ENCODE peak calls at places on chromosome 19, in nine cellular contexts. One of them, this sample, is unnamed.
A peak's percentile ranks its signal among the peaks of the same experiment; 100 is the strongest.

GRCh38 chr19:39823693-39824092 is 10.3 kb downstream of the DYRK1B start:
- DNase-seq in cardiac muscle cell: no peak
- DNase-seq in ascending aorta: no peak
- DNase-seq in RWPE1: no peak
- DNase-seq in HCT116: no peak
- DNase-seq in CD8-positive, alpha-beta T cell: no peak
- DNase-seq in GM23338: peak; percentile 28
- DNase-seq in psoas muscle: no peak
- DNase-seq in tibial artery: no peak
- DNase-seq in this sample: no peak

GRCh38 chr19:4844348-4845179 is 13.1 kb upstream of the TICAM1 start:
- DNase-seq in cardiac muscle cell: no peak
- DNase-seq in ascending aorta: no peak
- DNase-seq in RWPE1: no peak
- DNase-seq in HCT116: no peak
- DNase-seq in CD8-positive, alpha-beta T cell: no peak
- DNase-seq in GM23338: no peak
- DNase-seq in psoas muscle: no peak
- DNase-seq in tibial artery: no peak
- DNase-seq in this sample: no peak

GRCh38 chr19:53945441-53945840 is 17.3 kb upstream of the CACNG8 start:
- DNase-seq in cardiac muscle cell: no peak
- DNase-seq in ascending aorta: no peak
- DNase-seq in RWPE1: no peak
- DNase-seq in HCT116: peak; percentile 24
- DNase-seq in CD8-positive, alpha-beta T cell: no peak
- DNase-seq in GM23338: peak; percentile 89
- DNase-seq in psoas muscle: no peak
- DNase-seq in tibial artery: no peak
- DNase-seq in this sample: no peak

GRCh38 chr19:16394111-16394510 is 69.5 kb downstream of the KLF2 start:
- DNase-seq in cardiac muscle cell: no peak
- DNase-seq in ascending aorta: no peak
- DNase-seq in RWPE1: no peak
- DNase-seq in HCT116: no peak
- DNase-seq in CD8-positive, alpha-beta T cell: no peak
- DNase-seq in GM23338: no peak
- DNase-seq in psoas muscle: no peak
- DNase-seq in tibial artery: no peak
- DNase-seq in this sample: no peak

GRCh38 chr19:6489278-6490061 is 7.9 kb upstream of the DENND1C start:
- DNase-seq in cardiac muscle cell: no peak
- DNase-seq in ascending aorta: no peak
- DNase-seq in RWPE1: no peak
- DNase-seq in HCT116: no peak
- DNase-seq in CD8-positive, alpha-beta T cell: no peak
- DNase-seq in GM23338: no peak
- DNase-seq in psoas muscle: no peak
- DNase-seq in tibial artery: no peak
- DNase-seq in this sample: no peak

GRCh38 chr19:12733369-12733896 is 1.1 kb downstream of the TRIR start:
- DNase-seq in cardiac muscle cell: no peak
- DNase-seq in ascending aorta: no peak
- DNase-seq in RWPE1: peak; percentile 68
- DNase-seq in HCT116: no peak
- DNase-seq in CD8-positive, alpha-beta T cell: no peak
- DNase-seq in GM23338: peak; percentile 54
- DNase-seq in psoas muscle: no peak
- DNase-seq in tibial artery: no peak
- DNase-seq in this sample: no peak

GRCh38 chr19:10155834-10156233 is 36.1 kb upstream of the EIF3G start:
- DNase-seq in cardiac muscle cell: no peak
- DNase-seq in ascending aorta: no peak
- DNase-seq in RWPE1: no peak
- DNase-seq in HCT116: no peak
- DNase-seq in CD8-positive, alpha-beta T cell: no peak
- DNase-seq in GM23338: no peak
- DNase-seq in psoas muscle: no peak
- DNase-seq in tibial artery: no peak
- DNase-seq in this sample: no peak

GRCh38 chr19:35395762-35396199 is 24.9 kb downstream of the GPR42 start:
- DNase-seq in cardiac muscle cell: peak; percentile 18
- DNase-seq in ascending aorta: no peak
- DNase-seq in RWPE1: no peak
- DNase-seq in HCT116: no peak
- DNase-seq in CD8-positive, alpha-beta T cell: no peak
- DNase-seq in GM23338: no peak
- DNase-seq in psoas muscle: no peak
- DNase-seq in tibial artery: no peak
- DNase-seq in this sample: no peak

GRCh38 chr19:22607653-22608430 is 26.3 kb upstream of the ZNF492 start:
- DNase-seq in cardiac muscle cell: no peak
- DNase-seq in ascending aorta: no peak
- DNase-seq in RWPE1: no peak
- DNase-seq in HCT116: no peak
- DNase-seq in CD8-positive, alpha-beta T cell: no peak
- DNase-seq in GM23338: no peak
- DNase-seq in psoas muscle: no peak
- DNase-seq in tibial artery: no peak
- DNase-seq in this sample: no peak

GRCh38 chr19:13012390-13012689 is 17.1 kb downstream of the NFIX start:
- DNase-seq in cardiac muscle cell: no peak
- DNase-seq in ascending aorta: no peak
- DNase-seq in RWPE1: no peak
- DNase-seq in HCT116: no peak
- DNase-seq in CD8-positive, alpha-beta T cell: no peak
- DNase-seq in GM23338: no peak
- DNase-seq in psoas muscle: no peak
- DNase-seq in tibial artery: no peak
- DNase-seq in this sample: no peak

GRCh38 chr19:16193466-16193865 is 4.2 kb upstream of the AP1M1 start:
- DNase-seq in cardiac muscle cell: no peak
- DNase-seq in ascending aorta: no peak
- DNase-seq in RWPE1: no peak
- DNase-seq in HCT116: no peak
- DNase-seq in CD8-positive, alpha-beta T cell: no peak
- DNase-seq in GM23338: peak; percentile 73
- DNase-seq in psoas muscle: no peak
- DNase-seq in tibial artery: peak; percentile 33
- DNase-seq in this sample: no peak

GRCh38 chr19:30385666-30386065 is 13.5 kb downstream of the ZNF536 start:
- DNase-seq in cardiac muscle cell: no peak
- DNase-seq in ascending aorta: no peak
- DNase-seq in RWPE1: no peak
- DNase-seq in HCT116: no peak
- DNase-seq in CD8-positive, alpha-beta T cell: no peak
- DNase-seq in GM23338: no peak
- DNase-seq in psoas muscle: no peak
- DNase-seq in tibial artery: no peak
- DNase-seq in this sample: no peak

GRCh38 chr19:39411006-39411831 is 1.2 kb upstream of the PLEKHG2 start:
- DNase-seq in cardiac muscle cell: no peak
- DNase-seq in ascending aorta: no peak
- DNase-seq in RWPE1: no peak
- DNase-seq in HCT116: no peak
- DNase-seq in CD8-positive, alpha-beta T cell: no peak
- DNase-seq in GM23338: no peak
- DNase-seq in psoas muscle: peak; percentile 63
- DNase-seq in tibial artery: peak; percentile 85
- DNase-seq in this sample: no peak

GRCh38 chr19:38559428-38560401 is 58.0 kb downstream of the MAP4K1 start:
- DNase-seq in cardiac muscle cell: no peak
- DNase-seq in ascending aorta: no peak
- DNase-seq in RWPE1: peak; percentile 77
- DNase-seq in HCT116: no peak
- DNase-seq in CD8-positive, alpha-beta T cell: peak; percentile 55
- DNase-seq in GM23338: no peak
- DNase-seq in psoas muscle: no peak
- DNase-seq in tibial artery: no peak
- DNase-seq in this sample: no peak

GRCh38 chr19:35718345-35719041 is 690 bp downstream of the KMT2B start:
- DNase-seq in cardiac muscle cell: peak; percentile 41
- DNase-seq in ascending aorta: no peak
- DNase-seq in RWPE1: no peak
- DNase-seq in HCT116: no peak
- DNase-seq in CD8-positive, alpha-beta T cell: peak; percentile 70
- DNase-seq in GM23338: peak; percentile 37
- DNase-seq in psoas muscle: peak; percentile 40
- DNase-seq in tibial artery: no peak
- DNase-seq in this sample: no peak

GRCh38 chr19:16232568-16232967 is 34.9 kb downstream of the AP1M1 start:
- DNase-seq in cardiac muscle cell: no peak
- DNase-seq in ascending aorta: no peak
- DNase-seq in RWPE1: no peak
- DNase-seq in HCT116: no peak
- DNase-seq in CD8-positive, alpha-beta T cell: no peak
- DNase-seq in GM23338: peak; percentile 23
- DNase-seq in psoas muscle: no peak
- DNase-seq in tibial artery: no peak
- DNase-seq in this sample: no peak

DNA sequence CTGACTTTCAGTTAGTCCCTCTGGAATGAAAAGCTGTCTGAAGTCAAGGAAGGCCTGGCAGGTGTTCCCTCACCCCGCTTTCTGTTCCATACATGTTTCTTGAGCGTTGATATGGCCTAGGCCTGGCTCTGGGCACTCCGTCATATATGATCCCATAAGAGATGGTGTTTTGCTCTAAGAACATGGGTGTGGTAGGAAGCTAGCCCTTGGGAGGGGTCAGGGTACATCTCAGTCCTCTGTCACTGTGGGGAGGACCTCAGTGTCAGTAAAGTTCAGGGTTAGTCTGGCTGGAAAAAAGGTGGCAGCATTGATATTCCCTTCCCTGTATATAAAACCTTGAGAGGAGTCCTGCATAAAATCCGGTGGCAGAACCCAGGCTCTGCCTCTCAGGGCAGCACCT is 73.5 kb upstream of the NPAS1 start:
- DNase-seq in cardiac muscle cell: no peak
- DNase-seq in ascending aorta: no peak
- DNase-seq in RWPE1: no peak
- DNase-seq in HCT116: no peak
- DNase-seq in CD8-positive, alpha-beta T cell: no peak
- DNase-seq in GM23338: no peak
- DNase-seq in psoas muscle: no peak
- DNase-seq in tibial artery: no peak
- DNase-seq in this sample: no peak
- H3K27ac ChIP-seq in cardiac muscle cell: peak overlapping the region; percentile 91
- H3K27ac ChIP-seq in ascending aorta: peak overlapping the region; percentile 87
- H3K27ac ChIP-seq in RWPE1: no peak overlapping the region
- H3K27ac ChIP-seq in HCT116: no peak overlapping the region
- H3K27ac ChIP-seq in CD8-positive, alpha-beta T cell: no peak overlapping the region
- H3K27ac ChIP-seq in GM23338: peak overlapping the region; percentile 63
- H3K27ac ChIP-seq in psoas muscle: peak overlapping the region; percentile 88
- H3K27ac ChIP-seq in tibial artery: peak overlapping the region; percentile 87
- H3K27ac ChIP-seq in this sample: peak overlapping the region; percentile 78

DNA sequence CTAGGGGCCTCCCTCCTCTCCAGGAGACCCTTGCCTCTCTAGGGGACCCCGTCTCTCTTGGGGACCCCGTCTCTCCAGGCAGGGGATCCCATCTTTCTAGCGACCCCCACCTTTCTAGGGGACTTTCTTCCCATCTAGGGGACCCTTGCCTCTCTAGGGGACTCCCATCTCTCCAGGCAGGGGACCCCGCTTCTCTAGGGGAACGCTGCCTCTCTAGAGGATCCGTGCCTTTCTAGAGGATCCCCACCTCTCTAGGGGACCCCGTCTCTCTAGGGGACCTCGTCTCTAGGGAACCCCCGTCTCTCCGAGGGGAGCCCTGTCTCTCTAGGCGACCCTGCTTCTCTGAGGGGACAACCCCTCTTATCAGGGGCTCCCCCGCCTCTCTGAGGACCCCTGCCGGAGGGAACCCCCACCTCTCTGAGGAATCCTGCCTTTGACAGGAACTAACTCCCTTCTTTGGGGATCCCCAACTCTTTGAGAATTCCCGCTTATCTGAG is 19.1 kb upstream of the GATAD2A start:
- DNase-seq in cardiac muscle cell: no peak
- DNase-seq in ascending aorta: no peak
- DNase-seq in RWPE1: no peak
- DNase-seq in HCT116: no peak
- DNase-seq in CD8-positive, alpha-beta T cell: no peak
- DNase-seq in GM23338: peak; percentile 52
- DNase-seq in psoas muscle: no peak
- DNase-seq in tibial artery: no peak
- DNase-seq in this sample: no peak
- TF ChIP-seq CTCF in cardiac muscle cell: peak; percentile 32
- TF ChIP-seq CTCF in ascending aorta: no peak
- TF ChIP-seq CTCF in RWPE1: no peak
- TF ChIP-seq CTCF in HCT116: peak; percentile 20
- TF ChIP-seq CTCF in CD8-positive, alpha-beta T cell: no peak
- TF ChIP-seq CTCF in GM23338: peak; percentile 36
- TF ChIP-seq CTCF in psoas muscle: no peak
- TF ChIP-seq CTCF in tibial artery: no peak
- TF ChIP-seq CTCF in this sample: no peak

DNA sequence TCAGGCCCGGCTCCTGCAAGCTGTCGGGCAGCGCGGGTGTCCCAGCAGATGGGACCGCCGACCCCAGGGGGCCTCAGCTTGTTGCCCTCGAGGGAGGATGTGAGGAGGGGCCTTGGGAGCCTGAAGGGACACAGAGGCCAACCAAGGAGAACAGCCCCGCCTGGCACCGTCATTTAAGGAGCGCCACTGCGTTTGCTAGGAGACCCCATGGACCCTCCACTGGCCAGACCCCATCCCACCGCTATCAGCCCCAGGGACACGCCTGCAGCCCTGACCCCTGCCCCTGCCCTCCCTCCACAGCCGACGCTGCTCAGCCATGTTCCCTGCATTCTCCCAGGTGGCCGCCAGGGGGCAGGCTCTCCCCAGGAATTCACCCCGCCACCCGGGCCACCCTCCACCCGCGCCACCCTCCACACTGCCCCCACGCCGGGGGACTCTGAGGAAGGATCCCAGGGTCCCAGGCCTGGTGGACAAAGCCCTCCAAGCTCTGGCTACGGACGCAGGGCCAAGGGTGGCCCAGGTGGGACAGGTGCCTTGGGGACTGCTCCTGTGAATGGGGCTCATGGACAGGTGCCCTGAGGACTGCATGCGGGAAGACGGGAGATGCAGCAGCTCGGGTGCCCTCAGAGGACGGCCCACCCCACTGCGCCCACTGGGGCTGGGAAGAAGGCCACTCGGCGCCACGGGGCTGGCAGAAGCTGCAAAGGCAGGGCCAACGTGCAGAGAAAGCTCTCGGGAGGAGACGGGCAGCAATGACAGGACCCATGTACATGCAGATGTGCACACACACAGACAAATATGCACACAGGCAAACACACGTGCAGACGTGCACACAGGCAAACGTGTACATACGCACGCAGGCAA is 34.4 kb downstream of the PIP5K1C start:
- DNase-seq in cardiac muscle cell: peak; percentile 53
- DNase-seq in ascending aorta: no peak
- DNase-seq in RWPE1: peak; percentile 62
- DNase-seq in HCT116: no peak
- DNase-seq in CD8-positive, alpha-beta T cell: peak; percentile 91
- DNase-seq in GM23338: peak; percentile 61
- DNase-seq in psoas muscle: peak; percentile 71
- DNase-seq in tibial artery: peak; percentile 81
- DNase-seq in this sample: peak; percentile 65
- H3K27ac ChIP-seq in cardiac muscle cell: no peak overlapping the region
- H3K27ac ChIP-seq in ascending aorta: no peak overlapping the region
- H3K27ac ChIP-seq in RWPE1: no peak overlapping the region
- H3K27ac ChIP-seq in HCT116: no peak overlapping the region
- H3K27ac ChIP-seq in CD8-positive, alpha-beta T cell: no peak overlapping the region
- H3K27ac ChIP-seq in GM23338: no peak overlapping the region
- H3K27ac ChIP-seq in psoas muscle: peak overlapping the region; percentile 16
- H3K27ac ChIP-seq in tibial artery: no peak overlapping the region
- H3K27ac ChIP-seq in this sample: peak overlapping the region; percentile 28

GRCh38 chr19:49475995-49476880 is 2.2 kb downstream of the FLT3LG start:
- DNase-seq in cardiac muscle cell: peak; percentile 86
- DNase-seq in ascending aorta: no peak
- DNase-seq in RWPE1: no peak
- DNase-seq in HCT116: no peak
- DNase-seq in CD8-positive, alpha-beta T cell: peak; percentile 77
- DNase-seq in GM23338: peak; percentile 98
- DNase-seq in psoas muscle: peak; percentile 60
- DNase-seq in tibial artery: peak; percentile 63
- DNase-seq in this sample: no peak
- TF ChIP-seq CTCF in cardiac muscle cell: peak; percentile 68
- TF ChIP-seq CTCF in ascending aorta: peak; percentile 5
- TF ChIP-seq CTCF in RWPE1: peak; percentile 25
- TF ChIP-seq CTCF in HCT116: peak; percentile 84
- TF ChIP-seq CTCF in CD8-positive, alpha-beta T cell: peak; percentile 61
- TF ChIP-seq CTCF in GM23338: peak; percentile 70
- TF ChIP-seq CTCF in psoas muscle: peak; percentile 8
- TF ChIP-seq CTCF in tibial artery: no peak
- TF ChIP-seq CTCF in this sample: peak; percentile 42